ENCODE peak calls at places on chromosomes 5 and 9, in four cellular contexts. One of them, this sample, is unnamed.

GRCh38 chr5:80754900-80755299 is 100.1 kb upstream of the DHFR start:
- DNase-seq in AG04450: no peak
- DNase-seq in foreskin fibroblast: peak; percentile 25
- DNase-seq in progenitor cell of endocrine pancreas: no peak
- DNase-seq in this sample: no peak

GRCh38 chr5:137179203-137179602 is 319.9 kb downstream of the SPOCK1 start:
- DNase-seq in progenitor cell of endocrine pancreas: no peak
- DNase-seq in AG04450: no peak
- DNase-seq in foreskin fibroblast: no peak
- DNase-seq in this sample: no peak

GRCh38 chr9:83936523-83936922 is 15.3 kb upstream of the KIF27 start:
- DNase-seq in foreskin fibroblast: no peak
- DNase-seq in AG04450: no peak
- DNase-seq in progenitor cell of endocrine pancreas: no peak
- DNase-seq in this sample: no peak

GRCh38 chr5:82623094-82623514 is 344.9 kb upstream of the RPS23 start:
- DNase-seq in progenitor cell of endocrine pancreas: no peak
- DNase-seq in AG04450: no peak
- DNase-seq in foreskin fibroblast: no peak
- DNase-seq in this sample: no peak

GRCh38 chr9:96121162-96121561 is 180.8 kb downstream of the HSD17B3 start:
- DNase-seq in progenitor cell of endocrine pancreas: no peak
- DNase-seq in foreskin fibroblast: no peak
- DNase-seq in AG04450: no peak
- DNase-seq in this sample: no peak

GRCh38 chr9:10614201-10614870 is 1.5 kb upstream of the PTPRD start:
- DNase-seq in AG04450: no peak
- DNase-seq in progenitor cell of endocrine pancreas: no peak
- DNase-seq in foreskin fibroblast: no peak
- DNase-seq in this sample: no peak

GRCh38 chr5:65263291-65263690 is 218.4 kb downstream of the ADAMTS6 start:
- DNase-seq in progenitor cell of endocrine pancreas: no peak
- DNase-seq in foreskin fibroblast: peak; percentile 21
- DNase-seq in AG04450: no peak
- DNase-seq in this sample: no peak

GRCh38 chr9:19216466-19216865 is 14.0 kb upstream of the DENND4C start:
- DNase-seq in progenitor cell of endocrine pancreas: no peak
- DNase-seq in AG04450: no peak
- DNase-seq in foreskin fibroblast: no peak
- DNase-seq in this sample: no peak

GRCh38 chr9:84974790-84975189 is 305.3 kb downstream of the NTRK2 start:
- DNase-seq in AG04450: no peak
- DNase-seq in progenitor cell of endocrine pancreas: no peak
- DNase-seq in foreskin fibroblast: no peak
- DNase-seq in this sample: no peak

GRCh38 chr5:154878642-154879335 is 20.4 kb downstream of the CNOT8 start:
- DNase-seq in AG04450: no peak
- DNase-seq in foreskin fibroblast: no peak
- DNase-seq in progenitor cell of endocrine pancreas: no peak
- DNase-seq in this sample: no peak

DNA sequence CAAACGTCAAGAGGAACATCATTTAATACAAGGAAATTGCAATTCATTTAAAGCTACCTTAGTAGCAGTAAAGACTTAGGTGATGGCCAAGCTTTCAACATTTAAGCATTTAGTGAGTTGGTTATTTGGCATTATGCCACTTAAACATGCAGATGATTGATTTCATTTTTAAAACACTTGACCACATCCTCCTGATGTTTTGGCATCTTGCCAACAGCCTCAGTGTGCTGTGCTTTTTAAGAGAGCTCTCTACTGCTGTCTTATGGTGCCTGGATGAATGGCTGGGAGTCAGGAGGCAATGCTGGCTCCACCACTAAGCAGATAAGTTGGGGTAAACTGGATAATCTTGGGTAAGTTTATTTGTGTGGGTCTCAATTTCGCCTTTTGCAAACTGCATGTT is 364.5 kb downstream of the MAN2A1 start:
- DNase-seq in progenitor cell of endocrine pancreas: no peak
- DNase-seq in AG04450: no peak
- DNase-seq in foreskin fibroblast: no peak
- DNase-seq in this sample: no peak
- TF ChIP-seq CTCF in progenitor cell of endocrine pancreas: no peak
- TF ChIP-seq CTCF in AG04450: no peak
- TF ChIP-seq CTCF in foreskin fibroblast: peak; percentile 6
- TF ChIP-seq CTCF in this sample: no peak

GRCh38 chr9:90814355-90814754 is 12.7 kb downstream of the SYK start:
- DNase-seq in foreskin fibroblast: no peak
- DNase-seq in progenitor cell of endocrine pancreas: no peak
- DNase-seq in AG04450: no peak
- DNase-seq in this sample: no peak
- TF ChIP-seq CTCF in foreskin fibroblast: no peak
- TF ChIP-seq CTCF in progenitor cell of endocrine pancreas: no peak
- TF ChIP-seq CTCF in AG04450: no peak
- TF ChIP-seq CTCF in this sample: no peak

DNA sequence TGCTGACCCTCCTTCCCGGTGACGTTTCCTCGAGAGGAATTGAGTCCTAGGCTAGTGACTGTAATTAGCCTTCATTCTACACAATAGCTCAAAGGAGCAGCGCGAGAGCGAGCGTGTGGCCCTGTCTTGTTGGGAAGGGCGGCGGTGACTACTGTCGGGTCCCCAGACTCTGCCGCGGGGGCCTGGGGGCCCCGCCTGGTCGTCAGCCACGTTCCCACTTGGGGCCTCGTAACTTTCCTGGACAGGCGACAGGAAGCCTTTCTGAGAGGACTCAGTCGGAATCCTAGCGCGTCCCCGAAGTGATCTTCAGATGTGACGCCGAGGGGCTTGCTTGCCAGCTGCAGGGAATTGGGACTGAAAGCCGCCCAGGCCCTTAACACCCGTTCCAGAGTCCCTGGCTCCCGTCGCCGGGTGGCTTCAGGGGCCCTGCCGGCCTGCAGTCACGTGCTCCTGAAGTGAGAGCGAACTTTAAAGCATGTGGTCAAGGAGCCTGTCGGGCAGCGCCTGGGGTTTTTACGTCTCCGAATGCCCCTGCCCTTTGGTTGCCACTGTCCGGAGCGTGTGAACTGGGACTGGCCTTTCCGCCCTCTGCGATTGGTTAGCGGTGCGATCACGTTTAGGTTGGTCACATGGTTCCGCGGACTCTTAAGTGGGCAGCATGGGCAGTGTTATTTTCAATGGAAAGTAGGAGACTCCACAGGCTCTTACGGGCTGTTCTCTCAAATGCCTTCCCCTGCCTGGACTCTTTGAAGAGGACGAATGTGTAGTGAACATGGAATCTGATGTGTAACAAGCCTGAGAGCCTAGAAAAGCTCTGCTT is 1.7 kb downstream of the VLDLR start:
- DNase-seq in progenitor cell of endocrine pancreas: peak; percentile 23
- DNase-seq in AG04450: no peak
- DNase-seq in foreskin fibroblast: peak; percentile 26
- DNase-seq in this sample: peak; percentile 51
- TF ChIP-seq CTCF in progenitor cell of endocrine pancreas: no peak
- TF ChIP-seq CTCF in AG04450: no peak
- TF ChIP-seq CTCF in foreskin fibroblast: no peak
- TF ChIP-seq CTCF in this sample: no peak

GRCh38 chr5:111469905-111470304 is 42.4 kb downstream of the STARD4 start:
- DNase-seq in progenitor cell of endocrine pancreas: no peak
- DNase-seq in AG04450: no peak
- DNase-seq in foreskin fibroblast: no peak
- DNase-seq in this sample: no peak
- TF ChIP-seq CTCF in progenitor cell of endocrine pancreas: no peak
- TF ChIP-seq CTCF in AG04450: no peak
- TF ChIP-seq CTCF in foreskin fibroblast: no peak
- TF ChIP-seq CTCF in this sample: no peak

DNA sequence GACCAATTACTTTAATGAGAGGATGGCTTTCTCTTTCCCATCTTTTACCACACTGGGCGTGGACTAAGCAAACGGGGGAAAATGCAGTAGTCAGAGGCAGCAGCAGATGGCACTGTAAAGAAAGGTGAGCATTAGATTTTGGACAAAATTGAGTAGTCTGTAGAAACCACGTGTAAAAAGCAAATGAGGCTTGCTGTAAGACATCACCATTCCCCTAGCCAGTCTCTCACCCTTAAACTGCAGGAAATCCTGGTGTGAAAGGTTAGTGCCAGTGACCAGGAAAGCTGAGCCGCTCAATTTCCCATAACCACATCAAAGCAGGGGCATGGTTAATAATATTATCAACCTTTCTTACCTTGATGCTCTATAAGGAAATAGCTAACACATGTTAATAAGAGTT is 31.8 kb downstream of the SPATA31C2 start:
- DNase-seq in progenitor cell of endocrine pancreas: no peak
- DNase-seq in AG04450: no peak
- DNase-seq in foreskin fibroblast: peak; percentile 1
- DNase-seq in this sample: no peak
- TF ChIP-seq CTCF in progenitor cell of endocrine pancreas: peak; percentile 56
- TF ChIP-seq CTCF in AG04450: peak; percentile 69
- TF ChIP-seq CTCF in foreskin fibroblast: peak; percentile 61
- TF ChIP-seq CTCF in this sample: peak; percentile 65

GRCh38 chr9:33170464-33171156 is 3.5 kb upstream of the B4GALT1 start:
- DNase-seq in foreskin fibroblast: no peak
- DNase-seq in progenitor cell of endocrine pancreas: no peak
- DNase-seq in AG04450: no peak
- DNase-seq in this sample: no peak
- TF ChIP-seq CTCF in foreskin fibroblast: no peak
- TF ChIP-seq CTCF in progenitor cell of endocrine pancreas: peak; percentile 13
- TF ChIP-seq CTCF in AG04450: peak; percentile 12
- TF ChIP-seq CTCF in this sample: no peak